ENCODE peak calls at places on chromosomes 5 and 9, in nine cellular contexts. V is coronary artery; Z is gastrocnemius medialis; U is foreskin keratinocyte; O is A549; H is AG04450; X is transverse colon; I is CD4-positive, alpha-beta T cell; N is pancreas. T is an unnamed sample.

GRCh38 chr9:127248241-127248640 is 16.3 kb upstream of the GARNL3 start:
- DNase-seq in X (no peak), U (peak), H (no peak), N (no peak), I (no peak), O (no peak), Z (no peak), V (no peak), T (no peak)

GRCh38 chr5:168734657-168735344 is 155.6 kb upstream of the PANK3 start:
- DNase-seq in Z (peak), N (no peak), H (no peak), I (no peak), U (no peak), O (no peak), X (no peak), V (peak), T (no peak)

GRCh38 chr9:133510926-133511505 is 13.7 kb downstream of the MYMK start:
- DNase-seq in O (no peak), N (no peak), U (no peak), I (no peak), X (no peak), V (no peak), H (no peak), Z (no peak), T (no peak)

GRCh38 chr5:116763987-116764866 is 189.6 kb upstream of the SEMA6A start:
- DNase-seq in X (no peak), O (no peak), I (no peak), U (peak), N (no peak), Z (no peak), H (no peak), V (no peak), T (no peak)

GRCh38 chr9:4639420-4639819 is 22.7 kb upstream of the PLPP6 start:
- DNase-seq in X (no peak), N (no peak), U (no peak), I (no peak), H (no peak), Z (no peak), V (no peak), O (no peak), T (no peak)

GRCh38 chr5:81719743-81720142 is 31.2 kb downstream of the SSBP2 start:
- DNase-seq in N (no peak), H (no peak), U (no peak), Z (no peak), O (no peak), V (no peak), I (no peak), X (no peak), T (no peak)

GRCh38 chr5:41312478-41313060 is 99.2 kb upstream of the C6 start:
- DNase-seq in Z (no peak), X (no peak), O (no peak), N (no peak), H (no peak), I (no peak), V (no peak), U (no peak), T (no peak)

GRCh38 chr5:18772475-18772874 is 1138.2 kb downstream of the TAF11L14 start:
- DNase-seq in Z (no peak), O (peak), H (no peak), V (no peak), I (no peak), X (no peak), N (peak), U (peak), T (no peak)

GRCh38 chr5:59061377-59061776 is 478.5 kb downstream of the RAB3C start:
- DNase-seq in N (no peak), Z (no peak), H (no peak), X (no peak), O (peak), U (no peak), I (no peak), V (no peak), T (no peak)

GRCh38 chr5:82815871-82816270 is 261.3 kb downstream of the TMEM167A start:
- DNase-seq in O (no peak), V (no peak), U (no peak), N (no peak), X (no peak), Z (no peak), H (no peak), I (no peak), T (no peak)

GRCh38 chr5:82808960-82809359 is 268.2 kb downstream of the TMEM167A start:
- DNase-seq in U (no peak), X (no peak), N (no peak), Z (no peak), I (no peak), V (no peak), H (no peak), O (no peak), T (no peak)

GRCh38 chr5:82817897-82818676 is 259.1 kb downstream of the TMEM167A start:
- DNase-seq in Z (no peak), N (no peak), X (no peak), U (no peak), H (no peak), O (no peak), I (no peak), V (no peak), T (no peak)

GRCh38 chr5:82812575-82812974 is 264.6 kb downstream of the TMEM167A start:
- DNase-seq in Z (no peak), H (no peak), O (no peak), N (no peak), V (no peak), X (no peak), U (no peak), I (no peak), T (no peak)

GRCh38 chr5:82813951-82814350 is 263.2 kb downstream of the TMEM167A start:
- DNase-seq in N (no peak), H (no peak), X (no peak), U (no peak), Z (no peak), O (no peak), I (no peak), V (no peak), T (no peak)
- H3K27ac ChIP-seq in N (no peak), H (no peak), X (no peak), U (no peak), Z (no peak), O (no peak), I (no peak), V (no peak), T (no peak)

DNA sequence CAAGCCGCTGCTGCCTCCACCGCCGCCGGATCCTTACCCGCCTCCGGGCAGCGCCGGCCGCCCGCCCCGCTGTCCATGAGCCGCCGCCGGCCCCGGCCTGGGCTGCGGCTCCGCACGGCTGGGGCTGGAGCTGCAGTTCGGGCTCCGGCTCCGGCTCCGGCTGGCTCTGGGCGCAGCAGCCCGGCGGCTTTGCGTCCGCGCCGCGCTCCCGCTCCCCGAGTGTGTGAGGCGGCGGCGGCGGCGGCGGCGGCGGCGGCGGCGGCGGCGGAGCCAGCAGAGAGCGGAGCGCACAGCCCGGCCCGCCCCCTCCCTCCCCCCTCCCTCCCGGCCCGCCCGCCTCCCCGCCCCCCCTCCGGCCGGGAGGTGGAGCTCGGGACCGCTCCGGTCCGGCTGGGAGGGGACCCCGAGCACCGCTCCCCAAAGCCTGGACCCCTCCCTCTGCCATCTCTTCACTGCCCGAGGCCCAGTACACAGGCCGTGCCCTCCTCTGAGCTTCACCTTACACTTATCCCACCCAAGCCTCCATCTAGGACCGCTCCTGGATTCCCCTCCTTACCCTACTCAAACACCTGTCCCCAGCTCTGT is at the start of gene PCDH1:
- DNase-seq in X (peak), Z (no peak), I (no peak), U (no peak), N (peak), O (no peak), V (peak), H (no peak), T (no peak)
- H3K27ac ChIP-seq in X (peak), Z (peak), I (no peak), U (no peak), N (peak), O (peak), V (peak), H (no peak), T (peak)

DNA sequence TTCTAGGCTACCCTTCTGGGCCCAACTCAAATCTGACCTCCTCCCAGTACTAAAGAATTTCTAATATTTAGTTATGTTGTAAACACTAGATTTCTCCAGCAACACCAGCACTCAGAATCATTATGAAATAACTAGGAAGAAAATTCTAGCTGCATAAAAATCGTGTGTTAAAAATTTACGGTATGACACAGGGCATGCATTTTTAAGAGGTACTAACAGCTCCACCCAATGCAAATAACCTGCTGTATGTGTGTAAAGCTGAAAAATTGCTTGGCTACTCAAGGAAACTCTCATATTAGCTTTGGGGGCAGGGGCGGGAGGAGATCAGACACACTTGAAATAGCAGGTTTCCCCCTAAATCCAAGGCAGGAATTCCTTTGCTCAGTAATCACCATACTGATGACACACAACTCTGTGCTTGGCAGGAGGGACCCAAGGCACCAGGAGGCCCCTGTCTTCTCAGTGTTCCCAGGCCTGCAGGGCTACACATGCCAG is 27.2 kb downstream of the MACROH2A1 start:
- DNase-seq in I (no peak), H (no peak), O (no peak), X (no peak), N (no peak), Z (no peak), V (no peak), U (no peak), T (no peak)
- H3K27ac ChIP-seq in I (no peak), H (peak), O (no peak), X (peak), N (no peak), Z (no peak), V (no peak), U (no peak), T (no peak)

GRCh38 chr5:150789431-150789830 is 10.9 kb downstream of the SMIM3 start:
- DNase-seq in I (no peak), O (no peak), V (no peak), H (no peak), Z (no peak), X (no peak), U (no peak), N (no peak), T (no peak)
- H3K27ac ChIP-seq in I (no peak), O (no peak), V (peak), H (peak), Z (peak), X (peak), U (peak), N (no peak), T (no peak)

GRCh38 chr5:126867237-126867636 is 90.3 kb downstream of the LMNB1 start:
- DNase-seq in N (no peak), U (no peak), H (no peak), O (no peak), Z (no peak), V (no peak), I (no peak), X (no peak), T (no peak)

GRCh38 chr5:126871441-126871840 is 94.5 kb downstream of the LMNB1 start:
- DNase-seq in N (no peak), O (no peak), X (no peak), U (no peak), H (no peak), V (no peak), Z (no peak), I (no peak), T (no peak)

GRCh38 chr5:126868338-126868737 is 91.4 kb downstream of the LMNB1 start:
- DNase-seq in Z (no peak), N (no peak), V (no peak), O (no peak), I (no peak), U (no peak), X (no peak), H (no peak), T (no peak)

GRCh38 chr5:126866837-126867236 is 89.9 kb downstream of the LMNB1 start:
- DNase-seq in N (no peak), O (no peak), U (no peak), Z (no peak), I (no peak), H (no peak), V (no peak), X (no peak), T (no peak)

GRCh38 chr5:126868961-126869451 is 92.1 kb downstream of the LMNB1 start:
- DNase-seq in Z (no peak), X (no peak), N (no peak), I (no peak), H (no peak), V (no peak), U (no peak), O (no peak), T (no peak)
- H3K27ac ChIP-seq in Z (no peak), X (no peak), N (no peak), I (no peak), H (no peak), V (no peak), U (no peak), O (no peak), T (no peak)

DNA sequence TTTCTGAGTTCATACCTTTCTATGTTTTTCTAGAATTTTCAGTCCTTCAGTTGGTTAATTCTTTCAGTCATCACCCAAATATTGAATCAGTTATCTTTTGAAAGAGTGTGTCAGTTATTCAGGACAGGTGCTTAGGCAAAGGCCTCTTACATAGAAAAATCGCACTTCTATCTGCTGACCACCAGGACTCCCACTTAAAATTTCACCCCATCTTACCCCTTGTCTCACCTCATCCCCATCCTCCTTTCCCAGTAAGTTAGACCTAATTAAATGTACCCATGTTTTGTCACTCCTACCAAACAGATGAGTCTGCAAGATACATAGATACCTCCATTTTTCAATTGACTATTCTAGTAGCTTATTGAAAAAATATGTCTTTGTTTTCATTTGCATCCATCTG is 159.9 kb upstream of the PIK3R1 start:
- DNase-seq in O (no peak), I (no peak), V (no peak), H (no peak), Z (no peak), X (no peak), U (no peak), N (no peak), T (no peak)
- H3K27ac ChIP-seq in O (no peak), I (no peak), V (no peak), H (no peak), Z (no peak), X (no peak), U (no peak), N (no peak), T (no peak)

GRCh38 chr5:1384521-1384920 is 39.6 kb upstream of the CLPTM1L start:
- DNase-seq in O (no peak), X (no peak), Z (no peak), N (no peak), I (no peak), U (no peak), H (no peak), V (no peak), T (no peak)

GRCh38 chr5:1387876-1388275 is 43.0 kb upstream of the CLPTM1L start:
- DNase-seq in V (no peak), N (no peak), X (no peak), U (no peak), H (no peak), O (no peak), Z (no peak), I (no peak), T (no peak)

GRCh38 chr5:1385395-1386273 is 40.7 kb upstream of the CLPTM1L start:
- DNase-seq in X (peak), I (peak), Z (peak), U (peak), N (peak), V (peak), O (peak), H (no peak), T (peak)

GRCh38 chr5:1387059-1387755 is 42.3 kb upstream of the CLPTM1L start:
- DNase-seq in V (no peak), I (no peak), Z (no peak), X (no peak), H (no peak), O (no peak), N (no peak), U (no peak), T (no peak)

GRCh38 chr5:1386274-1386717 is 41.4 kb upstream of the CLPTM1L start:
- DNase-seq in Z (peak), O (no peak), V (no peak), I (peak), X (peak), N (peak), U (peak), H (no peak), T (peak)
- H3K27ac ChIP-seq in Z (no peak), O (peak), V (peak), I (peak), X (peak), N (peak), U (no peak), H (no peak), T (peak)